ENCODE peak calls at places on chromosomes 5 and 9, in ten cellular contexts. N is NCI-H146, T is HT1080, A is C1 segment of cervical spinal cord, H is cardiac muscle cell, X is OCI-LY7, Z is NCI-H526, J is T follicular helper cell, L is astrocyte, R is HCT116. K is an unnamed sample.

GRCh38 chr5:43287493-43287892 is 25.7 kb downstream of the HMGCS1 start:
- DNase-seq in N (no peak), T (no peak), A (no peak), H (no peak), X (no peak), Z (no peak), J (no peak), L (no peak), R (no peak), K (no peak)

GRCh38 chr9:127578952-127579853 is 32.9 kb upstream of the STXBP1 start:
- DNase-seq in N (peak), T (peak), A (no peak), H (no peak), X (no peak), Z (no peak), J (no peak), L (peak), R (peak), K (peak)

GRCh38 chr9:131264231-131264630 is 12.1 kb downstream of the FAM78A start:
- DNase-seq in N (no peak), T (no peak), A (no peak), H (no peak), X (no peak), Z (no peak), J (peak), L (no peak), R (no peak), K (no peak)

GRCh38 chr9:84151236-84151635 is 170.6 kb downstream of the RMI1 start:
- DNase-seq in N (peak), T (no peak), A (no peak), H (no peak), X (no peak), Z (no peak), J (no peak), L (no peak), R (no peak), K (no peak)

GRCh38 chr9:14535161-14535930 is 157.9 kb downstream of the ZDHHC21 start:
- DNase-seq in N (no peak), T (no peak), A (no peak), H (no peak), X (no peak), Z (no peak), J (no peak), L (no peak), R (no peak), K (no peak)

GRCh38 chr5:54462281-54462680 is 6.8 kb downstream of the HSPB3 start:
- DNase-seq in N (no peak), T (no peak), A (no peak), H (no peak), X (no peak), Z (no peak), J (no peak), L (no peak), R (no peak), K (peak)

GRCh38 chr5:1971944-1972343 is 89.2 kb upstream of the IRX4 start:
- DNase-seq in N (no peak), T (no peak), A (no peak), H (no peak), X (no peak), Z (no peak), J (no peak), L (no peak), R (no peak), K (peak)

GRCh38 chr5:68436686-68437520 is 221.3 kb downstream of the PIK3R1 start:
- DNase-seq in N (no peak), T (no peak), A (no peak), H (no peak), X (no peak), Z (no peak), J (no peak), L (peak), R (no peak), K (no peak)

GRCh38 chr5:175378444-175379028 is 65.4 kb downstream of the DRD1 start:
- DNase-seq in N (no peak), T (peak), A (no peak), H (no peak), X (no peak), Z (peak), J (no peak), L (peak), R (peak), K (no peak)

GRCh38 chr5:179334017-179334765 is 11.1 kb downstream of the ADAMTS2 start:
- DNase-seq in N (no peak), T (no peak), A (no peak), H (no peak), X (no peak), Z (no peak), J (no peak), L (no peak), R (no peak), K (no peak)

GRCh38 chr9:36840895-36841536 is 193.1 kb downstream of the PAX5 start:
- DNase-seq in N (peak), T (no peak), A (no peak), H (no peak), X (no peak), Z (no peak), J (no peak), L (no peak), R (no peak), K (no peak)

GRCh38 chr5:2219149-2219776 is 336.5 kb upstream of the IRX4 start:
- DNase-seq in N (no peak), T (no peak), A (no peak), H (no peak), X (no peak), Z (no peak), J (no peak), L (no peak), R (no peak), K (no peak)

GRCh38 chr9:128152781-128153116 is 3.5 kb downstream of the LCN2 start:
- DNase-seq in N (no peak), T (no peak), A (no peak), H (no peak), X (no peak), Z (no peak), J (no peak), L (no peak), R (no peak), K (no peak)

GRCh38 chr5:14728109-14728938 is 63.8 kb downstream of the OTULIN start:
- DNase-seq in N (peak), T (no peak), A (no peak), H (no peak), X (no peak), Z (no peak), J (no peak), L (no peak), R (no peak), K (no peak)

GRCh38 chr5:179870403-179870903 is 11.8 kb upstream of the MRNIP start:
- DNase-seq in N (no peak), T (peak), A (no peak), H (peak), X (peak), Z (no peak), J (no peak), L (no peak), R (no peak), K (no peak)

GRCh38 chr5:14060218-14060617 is 82.9 kb upstream of the TRIO start:
- DNase-seq in N (no peak), T (no peak), A (no peak), H (no peak), X (no peak), Z (no peak), J (no peak), L (no peak), R (no peak), K (no peak)

GRCh38 chr9:2559212-2560152 is 62.1 kb upstream of the VLDLR start:
- DNase-seq in N (no peak), T (peak), A (no peak), H (no peak), X (no peak), Z (no peak), J (no peak), L (peak), R (no peak), K (no peak)

GRCh38 chr5:135085133-135085935 is 51.3 kb upstream of the PITX1 start:
- DNase-seq in N (no peak), T (peak), A (no peak), H (no peak), X (no peak), Z (no peak), J (no peak), L (peak), R (peak), K (no peak)

GRCh38 chr9:82116538-82116937 is 128.0 kb downstream of the SPATA31D1 start:
- DNase-seq in N (no peak), T (no peak), A (no peak), H (no peak), X (peak), Z (no peak), J (no peak), L (no peak), R (no peak), K (no peak)

GRCh38 chr5:97142521-97143254 is at the start of gene LIX1:
- DNase-seq in N (peak), T (peak), A (peak), H (peak), X (peak), Z (peak), J (no peak), L (no peak), R (no peak), K (no peak)

GRCh38 chr9:76687861-76688374 is 76.3 kb upstream of the PCA3 start:
- DNase-seq in N (peak), T (peak), A (no peak), H (no peak), X (no peak), Z (no peak), J (no peak), L (peak), R (peak), K (no peak)

GRCh38 chr5:172772112-172772906 is 1.3 kb upstream of the DUSP1 start:
- DNase-seq in N (peak), T (peak), A (no peak), H (peak), X (peak), Z (peak), J (peak), L (peak), R (no peak), K (peak)

GRCh38 chr9:74555015-74555414 is 57.9 kb downstream of the RORB start:
- DNase-seq in N (no peak), T (peak), A (no peak), H (no peak), X (no peak), Z (no peak), J (no peak), L (no peak), R (no peak), K (no peak)

GRCh38 chr5:53893626-53894025 is 333.2 kb downstream of the NDUFS4 start:
- DNase-seq in N (no peak), T (no peak), A (no peak), H (no peak), X (no peak), Z (no peak), J (no peak), L (no peak), R (no peak), K (no peak)

GRCh38 chr5:9617739-9618504 is 12.2 kb downstream of the TAS2R1 start:
- DNase-seq in N (no peak), T (no peak), A (no peak), H (no peak), X (no peak), Z (peak), J (no peak), L (no peak), R (no peak), K (no peak)

GRCh38 chr9:90054810-90055209 is 450.0 kb downstream of the GADD45G start:
- DNase-seq in N (no peak), T (no peak), A (no peak), H (no peak), X (no peak), Z (no peak), J (no peak), L (no peak), R (no peak), K (peak)

GRCh38 chr9:106864533-106865143 is 1.7 kb downstream of the ZNF462 start:
- DNase-seq in N (peak), T (peak), A (no peak), H (no peak), X (no peak), Z (peak), J (no peak), L (peak), R (no peak), K (no peak)

GRCh38 chr5:30802961-30803705 is 390.4 kb upstream of the CDH6 start:
- DNase-seq in N (no peak), T (no peak), A (no peak), H (no peak), X (no peak), Z (no peak), J (no peak), L (peak), R (no peak), K (no peak)

GRCh38 chr5:145913701-145914100 is 22.7 kb upstream of the SH3RF2 start:
- DNase-seq in N (no peak), T (no peak), A (no peak), H (no peak), X (no peak), Z (no peak), J (no peak), L (no peak), R (no peak), K (no peak)

GRCh38 chr5:160539431-160539830 is 117.8 kb downstream of the PTTG1 start:
- DNase-seq in N (no peak), T (peak), A (no peak), H (no peak), X (no peak), Z (no peak), J (no peak), L (peak), R (no peak), K (no peak)

GRCh38 chr5:104859437-104859836 is 1296.8 kb upstream of the NUDT12 start:
- DNase-seq in N (no peak), T (no peak), A (no peak), H (no peak), X (no peak), Z (no peak), J (no peak), L (no peak), R (no peak), K (no peak)

GRCh38 chr5:95773325-95774059 is 42.4 kb downstream of the RHOBTB3 start:
- DNase-seq in N (no peak), T (peak), A (no peak), H (no peak), X (no peak), Z (no peak), J (no peak), L (peak), R (no peak), K (no peak)

GRCh38 chr5:72121052-72121451 is 13.8 kb downstream of the MAP1B start:
- DNase-seq in N (peak), T (no peak), A (no peak), H (no peak), X (no peak), Z (no peak), J (no peak), L (no peak), R (no peak), K (no peak)

GRCh38 chr9:121067655-121068054 is 7.1 kb upstream of the CNTRL start:
- DNase-seq in N (no peak), T (no peak), A (no peak), H (no peak), X (no peak), Z (no peak), J (no peak), L (no peak), R (no peak), K (no peak)

GRCh38 chr5:170278611-170279500 is 18.7 kb downstream of the LCP2 start:
- DNase-seq in N (no peak), T (peak), A (no peak), H (no peak), X (peak), Z (no peak), J (peak), L (no peak), R (no peak), K (no peak)

K was measured in osteocyte.